ENCODE peak calls at places on chromosomes 11 and 22, in seven cellular contexts. One of them, this sample, is unnamed. For H3K4me1, the result is how much of the 10 kb centered on the place peaks cover.

GRCh38 chr11:81869337-81870065 is 864.2 kb downstream of the FAM181B start:
- DNase-seq in IMR-90: no peak
- DNase-seq in mesendoderm: no peak
- DNase-seq in H1: no peak
- DNase-seq in neuronal stem cell: no peak
- DNase-seq in trophoblast cell: no peak
- DNase-seq in mesenchymal stem cell: no peak
- DNase-seq in this sample: no peak

GRCh38 chr11:34405079-34405858 is 33.5 kb upstream of the CAT start:
- DNase-seq in IMR-90: no peak
- DNase-seq in mesenchymal stem cell: no peak
- DNase-seq in H1: no peak
- DNase-seq in mesendoderm: no peak
- DNase-seq in neuronal stem cell: no peak
- DNase-seq in trophoblast cell: no peak
- DNase-seq in this sample: no peak

GRCh38 chr22:33922268-33922667 is 2.0 kb upstream of the LARGE1 start:
- DNase-seq in H1: no peak
- DNase-seq in trophoblast cell: peak
- DNase-seq in mesendoderm: peak
- DNase-seq in mesenchymal stem cell: peak
- DNase-seq in IMR-90: peak
- DNase-seq in neuronal stem cell: no peak
- DNase-seq in this sample: peak

GRCh38 chr22:31036671-31037550 is 44.2 kb upstream of the SMTN start:
- DNase-seq in H1: no peak
- DNase-seq in mesendoderm: no peak
- DNase-seq in IMR-90: peak
- DNase-seq in mesenchymal stem cell: peak
- DNase-seq in trophoblast cell: no peak
- DNase-seq in neuronal stem cell: no peak
- DNase-seq in this sample: no peak

GRCh38 chr11:67379061-67380058 is 6.0 kb upstream of the CLCF1 start:
- DNase-seq in trophoblast cell: no peak
- DNase-seq in mesenchymal stem cell: peak
- DNase-seq in H1: no peak
- DNase-seq in IMR-90: no peak
- DNase-seq in mesendoderm: no peak
- DNase-seq in neuronal stem cell: no peak
- DNase-seq in this sample: no peak

GRCh38 chr22:40243891-40244290 is 66.2 kb downstream of the TNRC6B start:
- DNase-seq in H1: no peak
- DNase-seq in neuronal stem cell: no peak
- DNase-seq in trophoblast cell: no peak
- DNase-seq in mesendoderm: no peak
- DNase-seq in IMR-90: no peak
- DNase-seq in mesenchymal stem cell: no peak
- DNase-seq in this sample: no peak

GRCh38 chr11:28384418-28384817 is 276.2 kb downstream of the METTL15 start:
- DNase-seq in mesenchymal stem cell: peak
- DNase-seq in IMR-90: peak
- DNase-seq in trophoblast cell: no peak
- DNase-seq in neuronal stem cell: no peak
- DNase-seq in H1: no peak
- DNase-seq in mesendoderm: no peak
- DNase-seq in this sample: no peak

GRCh38 chr11:10072841-10073240 is 221.2 kb downstream of the SBF2 start:
- DNase-seq in trophoblast cell: no peak
- DNase-seq in mesenchymal stem cell: no peak
- DNase-seq in neuronal stem cell: no peak
- DNase-seq in mesendoderm: peak
- DNase-seq in IMR-90: peak
- DNase-seq in H1: no peak
- DNase-seq in this sample: no peak

GRCh38 chr11:26778000-26778757 is 56.3 kb upstream of the SLC5A12 start:
- DNase-seq in mesendoderm: no peak
- DNase-seq in H1: no peak
- DNase-seq in IMR-90: peak
- DNase-seq in neuronal stem cell: no peak
- DNase-seq in trophoblast cell: no peak
- DNase-seq in mesenchymal stem cell: peak
- DNase-seq in this sample: no peak

GRCh38 chr11:114099392-114100178 is 40.1 kb downstream of the ZBTB16 start:
- DNase-seq in mesenchymal stem cell: peak
- DNase-seq in neuronal stem cell: no peak
- DNase-seq in H1: no peak
- DNase-seq in mesendoderm: no peak
- DNase-seq in trophoblast cell: no peak
- DNase-seq in IMR-90: no peak
- DNase-seq in this sample: no peak

GRCh38 chr11:17774232-17775034 is 39.9 kb downstream of the KCNC1 start:
- DNase-seq in mesenchymal stem cell: no peak
- DNase-seq in trophoblast cell: no peak
- DNase-seq in H1: no peak
- DNase-seq in IMR-90: no peak
- DNase-seq in neuronal stem cell: peak
- DNase-seq in mesendoderm: no peak
- DNase-seq in this sample: no peak

GRCh38 chr11:32151036-32151435 is 60.2 kb downstream of the RCN1 start:
- DNase-seq in H1: no peak
- DNase-seq in mesendoderm: no peak
- DNase-seq in trophoblast cell: no peak
- DNase-seq in mesenchymal stem cell: no peak
- DNase-seq in IMR-90: no peak
- DNase-seq in neuronal stem cell: no peak
- DNase-seq in this sample: no peak

GRCh38 chr11:35354644-35355043 is 64.7 kb downstream of the SLC1A2 start:
- DNase-seq in IMR-90: peak
- DNase-seq in trophoblast cell: no peak
- DNase-seq in neuronal stem cell: no peak
- DNase-seq in mesendoderm: no peak
- DNase-seq in mesenchymal stem cell: no peak
- DNase-seq in H1: no peak
- DNase-seq in this sample: no peak

GRCh38 chr22:43152355-43153071 is 1.2 kb downstream of the TSPO start:
- DNase-seq in IMR-90: peak
- DNase-seq in H1: peak
- DNase-seq in mesendoderm: peak
- DNase-seq in trophoblast cell: no peak
- DNase-seq in mesenchymal stem cell: peak
- DNase-seq in neuronal stem cell: no peak
- DNase-seq in this sample: no peak

GRCh38 chr11:83249972-83250593 is 36.1 kb downstream of the CCDC90B start:
- DNase-seq in neuronal stem cell: no peak
- DNase-seq in H1: no peak
- DNase-seq in IMR-90: peak
- DNase-seq in mesendoderm: peak
- DNase-seq in mesenchymal stem cell: peak
- DNase-seq in trophoblast cell: peak
- DNase-seq in this sample: no peak

GRCh38 chr11:122808494-122808893 is 29.8 kb upstream of the CRTAM start:
- DNase-seq in IMR-90: peak
- DNase-seq in H1: no peak
- DNase-seq in mesendoderm: no peak
- DNase-seq in trophoblast cell: peak
- DNase-seq in neuronal stem cell: no peak
- DNase-seq in mesenchymal stem cell: peak
- DNase-seq in this sample: no peak

GRCh38 chr11:57322881-57323467 is 1.8 kb downstream of the TNKS1BP1 start:
- DNase-seq in neuronal stem cell: no peak
- DNase-seq in H1: no peak
- DNase-seq in mesendoderm: peak
- DNase-seq in mesenchymal stem cell: no peak
- DNase-seq in trophoblast cell: peak
- DNase-seq in IMR-90: no peak
- DNase-seq in this sample: no peak

GRCh38 chr22:45082795-45083194 is 73.0 kb upstream of the PHF21B start:
- DNase-seq in mesenchymal stem cell: no peak
- DNase-seq in IMR-90: no peak
- DNase-seq in neuronal stem cell: no peak
- DNase-seq in H1: peak
- DNase-seq in trophoblast cell: peak
- DNase-seq in mesendoderm: peak
- DNase-seq in this sample: peak

GRCh38 chr22:43994006-43994405 is 30.1 kb upstream of the PARVB start:
- DNase-seq in mesenchymal stem cell: no peak
- DNase-seq in trophoblast cell: no peak
- DNase-seq in IMR-90: no peak
- DNase-seq in neuronal stem cell: no peak
- DNase-seq in mesendoderm: no peak
- DNase-seq in H1: no peak
- DNase-seq in this sample: no peak

GRCh38 chr11:19905280-19905853 is 192.7 kb downstream of the NAV2 start:
- DNase-seq in trophoblast cell: no peak
- DNase-seq in mesenchymal stem cell: peak
- DNase-seq in IMR-90: peak
- DNase-seq in neuronal stem cell: peak
- DNase-seq in H1: no peak
- DNase-seq in mesendoderm: peak
- DNase-seq in this sample: no peak

GRCh38 chr11:19903620-19904069 is 191.0 kb downstream of the NAV2 start:
- DNase-seq in mesenchymal stem cell: peak
- DNase-seq in neuronal stem cell: peak
- DNase-seq in mesendoderm: peak
- DNase-seq in trophoblast cell: peak
- DNase-seq in H1: peak
- DNase-seq in IMR-90: peak
- DNase-seq in this sample: peak

GRCh38 chr11:19907839-19908238 is 195.2 kb downstream of the NAV2 start:
- DNase-seq in trophoblast cell: no peak
- DNase-seq in mesenchymal stem cell: no peak
- DNase-seq in H1: no peak
- DNase-seq in neuronal stem cell: no peak
- DNase-seq in IMR-90: no peak
- DNase-seq in mesendoderm: no peak
- DNase-seq in this sample: no peak

GRCh38 chr11:19907008-19907579 is 194.5 kb downstream of the NAV2 start:
- DNase-seq in neuronal stem cell: no peak
- DNase-seq in IMR-90: no peak
- DNase-seq in mesenchymal stem cell: no peak
- DNase-seq in H1: no peak
- DNase-seq in mesendoderm: no peak
- DNase-seq in trophoblast cell: no peak
- DNase-seq in this sample: no peak

GRCh38 chr11:19906126-19906525 is 193.5 kb downstream of the NAV2 start:
- DNase-seq in mesendoderm: peak
- DNase-seq in mesenchymal stem cell: no peak
- DNase-seq in trophoblast cell: no peak
- DNase-seq in H1: no peak
- DNase-seq in IMR-90: no peak
- DNase-seq in neuronal stem cell: no peak
- DNase-seq in this sample: no peak
- H3K4me1 ChIP-seq in mesendoderm: under half
- H3K4me1 ChIP-seq in mesenchymal stem cell: under half
- H3K4me1 ChIP-seq in trophoblast cell: under half
- H3K4me1 ChIP-seq in H1: under half
- H3K4me1 ChIP-seq in IMR-90: under half
- H3K4me1 ChIP-seq in neuronal stem cell: under half
- H3K4me1 ChIP-seq in this sample: under half

DNA sequence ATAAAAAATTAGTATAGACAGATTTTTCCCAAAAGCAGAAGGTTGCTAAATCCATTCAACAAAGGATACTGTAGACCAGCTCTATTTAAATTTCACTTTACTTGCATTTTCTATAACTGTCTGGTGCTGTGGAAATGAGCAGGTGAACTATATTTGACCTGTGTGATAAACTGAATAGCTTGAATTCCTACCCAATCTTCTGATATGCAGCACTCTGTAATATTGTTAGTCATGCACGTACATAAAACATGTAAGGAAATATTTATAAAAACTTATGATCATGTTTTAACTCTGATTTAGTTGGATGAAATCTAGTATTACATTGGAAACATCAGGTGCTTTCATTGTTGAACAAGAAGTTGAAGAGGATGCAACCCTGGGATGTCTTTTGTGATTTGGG is 213.6 kb downstream of the DBX1 start:
- DNase-seq in H1: no peak
- DNase-seq in neuronal stem cell: no peak
- DNase-seq in trophoblast cell: no peak
- DNase-seq in mesendoderm: no peak
- DNase-seq in mesenchymal stem cell: no peak
- DNase-seq in IMR-90: no peak
- DNase-seq in this sample: no peak
- H3K4ac ChIP-seq in H1: no peak
- H3K4ac ChIP-seq in neuronal stem cell: no peak
- H3K4ac ChIP-seq in trophoblast cell: no peak
- H3K4ac ChIP-seq in mesendoderm: no peak
- H3K4ac ChIP-seq in mesenchymal stem cell: no peak
- H3K4ac ChIP-seq in IMR-90: no peak
- H3K4ac ChIP-seq in this sample: no peak

GRCh38 chr11:79441159-79441875 is 487 bp upstream of the TENM4 start:
- DNase-seq in neuronal stem cell: peak
- DNase-seq in trophoblast cell: no peak
- DNase-seq in mesendoderm: peak
- DNase-seq in IMR-90: peak
- DNase-seq in mesenchymal stem cell: peak
- DNase-seq in H1: peak
- DNase-seq in this sample: peak

GRCh38 chr11:79440451-79441158 is at the start of gene TENM4:
- DNase-seq in trophoblast cell: peak
- DNase-seq in mesenchymal stem cell: peak
- DNase-seq in mesendoderm: peak
- DNase-seq in neuronal stem cell: peak
- DNase-seq in H1: peak
- DNase-seq in IMR-90: peak
- DNase-seq in this sample: peak

GRCh38 chr11:79449040-79449439 is 8.2 kb upstream of the TENM4 start:
- DNase-seq in trophoblast cell: no peak
- DNase-seq in mesenchymal stem cell: no peak
- DNase-seq in mesendoderm: no peak
- DNase-seq in H1: no peak
- DNase-seq in IMR-90: no peak
- DNase-seq in neuronal stem cell: no peak
- DNase-seq in this sample: no peak

GRCh38 chr11:79447039-79447438 is 6.2 kb upstream of the TENM4 start:
- DNase-seq in mesenchymal stem cell: no peak
- DNase-seq in trophoblast cell: no peak
- DNase-seq in mesendoderm: peak
- DNase-seq in IMR-90: no peak
- DNase-seq in neuronal stem cell: no peak
- DNase-seq in H1: no peak
- DNase-seq in this sample: no peak

DNA sequence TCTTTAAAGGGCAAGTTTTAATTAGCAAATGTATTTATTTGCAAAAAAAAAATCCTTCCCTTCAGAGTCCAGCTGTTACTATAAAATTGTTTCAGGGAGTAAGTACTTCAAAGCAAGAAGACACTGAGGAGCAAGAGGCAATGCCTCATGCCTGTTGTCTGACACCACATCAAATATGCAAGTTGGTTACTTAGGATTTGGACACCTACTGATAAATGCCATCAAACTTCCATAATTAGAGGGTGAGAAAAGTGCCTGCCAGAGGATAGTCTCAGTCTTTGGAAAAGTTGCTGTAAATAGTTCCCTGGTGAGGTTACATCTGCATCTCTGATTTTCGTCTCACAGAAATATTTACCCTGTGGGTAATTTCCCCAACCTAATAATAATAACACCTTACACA is 4.1 kb upstream of the TENM4 start:
- DNase-seq in neuronal stem cell: no peak
- DNase-seq in mesendoderm: peak
- DNase-seq in trophoblast cell: no peak
- DNase-seq in H1: no peak
- DNase-seq in IMR-90: no peak
- DNase-seq in mesenchymal stem cell: no peak
- DNase-seq in this sample: no peak
- H2BK5ac ChIP-seq in neuronal stem cell: no peak
- H2BK5ac ChIP-seq in mesendoderm: no peak
- H2BK5ac ChIP-seq in trophoblast cell: no peak
- H2BK5ac ChIP-seq in H1: no peak
- H2BK5ac ChIP-seq in IMR-90: no peak
- H2BK5ac ChIP-seq in mesenchymal stem cell: no peak
- H2BK5ac ChIP-seq in this sample: no peak

GRCh38 chr11:64304032-64304315 is 1.4 kb upstream of the ESRRA start:
- DNase-seq in neuronal stem cell: no peak
- DNase-seq in trophoblast cell: no peak
- DNase-seq in IMR-90: no peak
- DNase-seq in H1: no peak
- DNase-seq in mesendoderm: no peak
- DNase-seq in mesenchymal stem cell: no peak
- DNase-seq in this sample: no peak
- H3K4me1 ChIP-seq in neuronal stem cell: under half
- H3K4me1 ChIP-seq in trophoblast cell: under half
- H3K4me1 ChIP-seq in IMR-90: under half
- H3K4me1 ChIP-seq in H1: under half
- H3K4me1 ChIP-seq in mesendoderm: under half
- H3K4me1 ChIP-seq in mesenchymal stem cell: under half
- H3K4me1 ChIP-seq in this sample: under half